ENCODE peak calls at places on chromosomes 4 and X, in six cellular contexts. J, B, C, I, M and K are unnamed samples.

GRCh38 chr4:23401572-23401971 is 488.3 kb downstream of the PPARGC1A start:
- DNase-seq in J (no peak), B (no peak), C (no peak), I (no peak), M (no peak), K (no peak)

GRCh38 chr4:186451982-186452381 is 103.4 kb downstream of the MTNR1A start:
- DNase-seq in J (no peak), B (no peak), C (no peak), I (no peak), M (no peak), K (no peak)

GRCh38 chrX:95884196-95884595 is 800.4 kb upstream of the DIAPH2 start:
- DNase-seq in J (no peak), B (no peak), C (no peak), I (no peak), M (no peak), K (no peak)

GRCh38 chr4:142886566-142886965 is 40.5 kb upstream of the INPP4B start:
- DNase-seq in J (no peak), B (no peak), C (peak; percentile 84), I (peak; percentile 0), M (no peak), K (no peak)

GRCh38 chrX:108312011-108312410 is 126.2 kb downstream of the COL4A6 start:
- DNase-seq in J (no peak), B (no peak), C (no peak), I (no peak), M (no peak), K (no peak)

GRCh38 chr4:113222006-113222405 is 172.6 kb downstream of the ANK2 start:
- DNase-seq in J (no peak), B (no peak), C (peak; percentile 19), I (no peak), M (no peak), K (no peak)

GRCh38 chr4:168076989-168077725 is 15.2 kb upstream of the ANXA10 start:
- DNase-seq in J (peak; percentile 54), B (peak; percentile 21), C (peak; percentile 65), I (peak; percentile 81), M (peak; percentile 68), K (no peak)

GRCh38 chr4:48194986-48195773 is 61.1 kb upstream of the TXK start:
- DNase-seq in J (no peak), B (no peak), C (no peak), I (no peak), M (no peak), K (no peak)

GRCh38 chr4:98092833-98093439 is 50.3 kb downstream of the STPG2 start:
- DNase-seq in J (no peak), B (no peak), C (peak; percentile 8), I (peak; percentile 44), M (no peak), K (no peak)

GRCh38 chrX:2559124-2559523 is 58.3 kb upstream of the DHRSX start:
- DNase-seq in J (no peak), B (no peak), C (no peak), I (no peak), M (no peak), K (no peak)

GRCh38 chr4:22999419-22999818 is 306.7 kb downstream of the GBA3 start:
- DNase-seq in J (no peak), B (no peak), C (peak; percentile 56), I (no peak), M (no peak), K (no peak)

GRCh38 chr4:175531405-175532091 is 280.5 kb downstream of the GPM6A start:
- DNase-seq in J (no peak), B (no peak), C (no peak), I (no peak), M (no peak), K (no peak)

GRCh38 chr4:80202784-80203553 is 5.7 kb downstream of the PRDM8 start:
- DNase-seq in J (no peak), B (peak; percentile 54), C (peak; percentile 64), I (peak; percentile 55), M (no peak), K (peak; percentile 64)

GRCh38 chrX:20715176-20715575 is 448.5 kb upstream of the RPS6KA3 start:
- DNase-seq in J (no peak), B (no peak), C (no peak), I (no peak), M (no peak), K (no peak)

GRCh38 chr4:166421556-166422156 is 548.6 kb downstream of the TLL1 start:
- DNase-seq in J (no peak), B (no peak), C (no peak), I (no peak), M (no peak), K (no peak)

GRCh38 chr4:182143822-182144620 is 99.2 kb upstream of the TENM3 start:
- DNase-seq in J (no peak), B (peak; percentile 25), C (peak; percentile 91), I (peak; percentile 49), M (peak; percentile 78), K (no peak)

GRCh38 chr4:139921551-139922184 is 232.3 kb downstream of the MAML3 start:
- DNase-seq in J (peak; percentile 60), B (no peak), C (no peak), I (no peak), M (no peak), K (no peak)

GRCh38 chrX:31112226-31112999 is 40.6 kb upstream of the FTHL17 start:
- DNase-seq in J (no peak), B (no peak), C (no peak), I (no peak), M (no peak), K (no peak)

GRCh38 chr4:13436962-13437361 is 47.2 kb downstream of the RAB28 start:
- DNase-seq in J (no peak), B (no peak), C (no peak), I (no peak), M (no peak), K (no peak)

GRCh38 chrX:103157511-103158316 is 57.2 kb upstream of the BEX4 start:
- DNase-seq in J (peak; percentile 40), B (no peak), C (peak; percentile 49), I (peak; percentile 36), M (no peak), K (peak; percentile 15)

GRCh38 chr4:28973591-28974350 is 1746.4 kb upstream of the PCDH7 start:
- DNase-seq in J (no peak), B (no peak), C (peak; percentile 1), I (peak; percentile 2), M (no peak), K (no peak)

GRCh38 chr4:120520761-120521160 is 401.8 kb downstream of the PRDM5 start:
- DNase-seq in J (no peak), B (no peak), C (peak; percentile 66), I (no peak), M (no peak), K (no peak)

GRCh38 chrX:49116076-49116475 is 7.5 kb downstream of the GPKOW start:
- DNase-seq in J (no peak), B (no peak), C (no peak), I (no peak), M (no peak), K (no peak)

GRCh38 chrX:48558270-48558669 is 16.0 kb upstream of the RBM3 start:
- DNase-seq in J (no peak), B (no peak), C (no peak), I (no peak), M (no peak), K (no peak)

GRCh38 chrX:128728943-128729342 is 676.7 kb upstream of the ACTRT1 start:
- DNase-seq in J (no peak), B (no peak), C (no peak), I (no peak), M (no peak), K (no peak)

GRCh38 chr4:170047774-170048354 is 21.7 kb upstream of the MFAP3L start:
- DNase-seq in J (peak; percentile 55), B (peak; percentile 36), C (peak; percentile 68), I (peak; percentile 77), M (peak; percentile 59), K (peak; percentile 61)

GRCh38 chr4:37639551-37640293 is 46.5 kb downstream of the RELL1 start:
- DNase-seq in J (no peak), B (no peak), C (no peak), I (no peak), M (no peak), K (no peak)

GRCh38 chr4:37634180-37634579 is 52.0 kb downstream of the RELL1 start:
- DNase-seq in J (no peak), B (no peak), C (no peak), I (no peak), M (no peak), K (no peak)

GRCh38 chr4:37631551-37631950 is 54.6 kb downstream of the RELL1 start:
- DNase-seq in J (no peak), B (peak; percentile 68), C (no peak), I (no peak), M (no peak), K (no peak)

GRCh38 chr4:37632836-37633235 is 53.3 kb downstream of the RELL1 start:
- DNase-seq in J (no peak), B (no peak), C (no peak), I (no peak), M (no peak), K (no peak)

GRCh38 chr4:37635155-37635554 is 51.0 kb downstream of the RELL1 start:
- DNase-seq in J (no peak), B (no peak), C (no peak), I (no peak), M (no peak), K (no peak)
- H3K36me3 ChIP-seq in J (peaks cover 9% of the 10 kb centered on the region), B (no peaks in the 10 kb centered on the region), C (peaks cover 4% of the 10 kb centered on the region), I (no peaks in the 10 kb centered on the region), M (peaks cover 6% of the 10 kb centered on the region), K (peaks cover 21% of the 10 kb centered on the region)

GRCh38 chr4:111064342-111064993 is 441.6 kb upstream of the PITX2 start:
- DNase-seq in J (no peak), B (no peak), C (peak; percentile 78), I (no peak), M (no peak), K (no peak)
- H3K27ac ChIP-seq in J (no peak overlapping the region), B (no peak overlapping the region), C (no peak overlapping the region), I (no peak overlapping the region), M (no peak overlapping the region), K (no peak overlapping the region)

DNA sequence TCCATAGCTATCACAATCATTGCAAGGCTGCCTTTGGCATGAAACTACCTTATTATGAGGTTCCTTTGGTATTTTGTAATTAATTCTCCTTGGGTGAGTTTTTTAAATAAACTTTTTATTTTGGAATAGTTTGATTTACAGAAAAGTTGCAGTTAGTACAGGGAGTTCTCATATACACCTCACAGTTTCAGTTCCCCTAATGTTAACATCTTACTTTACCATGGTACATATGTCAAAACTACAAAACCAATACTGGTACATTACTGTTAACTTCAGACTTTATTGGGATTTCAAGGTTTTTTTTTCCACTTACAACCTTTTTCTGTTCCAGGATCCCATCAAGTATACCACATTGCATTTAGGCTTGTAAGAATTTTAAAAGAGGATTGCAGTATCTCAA is 52.0 kb upstream of the RGN start:
- DNase-seq in J (no peak), B (no peak), C (no peak), I (no peak), M (no peak), K (no peak)
- H3K36me3 ChIP-seq in J (no peaks in the 10 kb centered on the region), B (no peaks in the 10 kb centered on the region), C (no peaks in the 10 kb centered on the region), I (peaks cover 3% of the 10 kb centered on the region), M (peaks cover 1% of the 10 kb centered on the region), K (no peaks in the 10 kb centered on the region)

DNA sequence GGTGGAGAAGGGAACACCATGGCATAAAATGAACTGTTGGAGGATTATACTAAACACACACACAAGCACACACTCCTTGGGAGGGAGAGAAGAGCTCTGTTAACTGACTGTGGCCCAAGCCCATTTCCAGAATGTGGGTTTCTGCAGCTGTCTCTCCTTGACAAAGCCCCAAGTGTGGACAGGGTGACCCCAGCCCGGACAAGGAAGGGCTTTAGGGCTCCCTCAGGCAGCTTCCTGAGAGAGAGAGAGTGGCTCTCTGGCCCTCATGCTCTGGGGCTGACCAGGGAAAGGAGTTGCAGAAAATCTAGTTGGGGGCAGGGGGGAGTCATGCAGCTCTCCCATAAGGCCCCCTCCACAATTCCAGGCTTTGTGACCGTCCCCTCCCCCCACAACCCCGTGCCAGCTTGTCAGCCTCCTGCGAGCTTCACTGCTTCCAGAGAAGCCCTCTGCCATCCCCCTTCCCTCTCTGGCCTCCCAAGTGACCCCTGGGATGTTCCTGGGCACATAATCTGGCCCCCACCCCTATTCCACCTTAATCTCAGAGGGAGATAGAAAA is 590 bp downstream of the ARHGEF9 start:
- DNase-seq in J (peak; percentile 41), B (peak; percentile 21), C (peak; percentile 0), I (no peak), M (no peak), K (no peak)
- H3K27ac ChIP-seq in J (peak overlapping the region; percentile 23), B (peak overlapping the region; percentile 43), C (no peak overlapping the region), I (peak overlapping the region; percentile 84), M (no peak overlapping the region), K (no peak overlapping the region)